ENCODE peak calls at places on chromosomes 5 and 9, in six cellular contexts. O is neuronal stem cell, T is IMR-90, P is H9, H is mesenchymal stem cell, X is H1. U is an unnamed sample. For H3K27me3, the result is how much of the 10 kb centered on the place peaks cover.

GRCh38 chr5:96809898-96810297 is 2.2 kb upstream of the ERAP1 start:
- DNase-seq in O (no peak), T (no peak), P (no peak), H (no peak), X (no peak), U (no peak)

GRCh38 chr5:122292357-122292756 is 19.7 kb upstream of the SNCAIP start:
- DNase-seq in O (no peak), T (peak), P (no peak), H (peak), X (no peak), U (no peak)

GRCh38 chr5:169067641-169068316 is 233.2 kb downstream of the SLIT3 start:
- DNase-seq in O (no peak), T (no peak), P (no peak), H (no peak), X (no peak), U (no peak)

GRCh38 chr9:134536101-134536900 is 105.3 kb upstream of the COL5A1 start:
- DNase-seq in O (no peak), T (peak), P (no peak), H (peak), X (no peak), U (no peak)

GRCh38 chr5:65828507-65828906 is 97.9 kb upstream of the ERBIN start:
- DNase-seq in O (no peak), T (peak), P (no peak), H (no peak), X (no peak), U (no peak)

GRCh38 chr9:35115680-35116538 is at the start of gene ATOSB:
- DNase-seq in O (peak), T (peak), P (peak), H (peak), X (peak), U (peak)

GRCh38 chr9:77725051-77725702 is 77.1 kb upstream of the GNA14 start:
- DNase-seq in O (no peak), T (no peak), P (no peak), H (no peak), X (no peak), U (no peak)

GRCh38 chr9:87581513-87581912 is 83.8 kb downstream of the DAPK1 start:
- DNase-seq in O (no peak), T (no peak), P (no peak), H (peak), X (no peak), U (no peak)

GRCh38 chr5:75265731-75266130 is 29.1 kb upstream of the ANKRD31 start:
- DNase-seq in O (no peak), T (peak), P (no peak), H (peak), X (no peak), U (peak)

GRCh38 chr5:147628054-147628895 is 118.4 kb upstream of the DPYSL3 start:
- DNase-seq in O (peak), T (peak), P (peak), H (peak), X (peak), U (peak)

GRCh38 chr5:62283856-62284255 is 22.1 kb upstream of the KIF2A start:
- DNase-seq in O (no peak), T (no peak), P (no peak), H (no peak), X (no peak), U (no peak)
- H2BK15ac ChIP-seq in O (no peak), T (no peak), P (no peak), H (no peak), X (no peak), U (no peak)

DNA sequence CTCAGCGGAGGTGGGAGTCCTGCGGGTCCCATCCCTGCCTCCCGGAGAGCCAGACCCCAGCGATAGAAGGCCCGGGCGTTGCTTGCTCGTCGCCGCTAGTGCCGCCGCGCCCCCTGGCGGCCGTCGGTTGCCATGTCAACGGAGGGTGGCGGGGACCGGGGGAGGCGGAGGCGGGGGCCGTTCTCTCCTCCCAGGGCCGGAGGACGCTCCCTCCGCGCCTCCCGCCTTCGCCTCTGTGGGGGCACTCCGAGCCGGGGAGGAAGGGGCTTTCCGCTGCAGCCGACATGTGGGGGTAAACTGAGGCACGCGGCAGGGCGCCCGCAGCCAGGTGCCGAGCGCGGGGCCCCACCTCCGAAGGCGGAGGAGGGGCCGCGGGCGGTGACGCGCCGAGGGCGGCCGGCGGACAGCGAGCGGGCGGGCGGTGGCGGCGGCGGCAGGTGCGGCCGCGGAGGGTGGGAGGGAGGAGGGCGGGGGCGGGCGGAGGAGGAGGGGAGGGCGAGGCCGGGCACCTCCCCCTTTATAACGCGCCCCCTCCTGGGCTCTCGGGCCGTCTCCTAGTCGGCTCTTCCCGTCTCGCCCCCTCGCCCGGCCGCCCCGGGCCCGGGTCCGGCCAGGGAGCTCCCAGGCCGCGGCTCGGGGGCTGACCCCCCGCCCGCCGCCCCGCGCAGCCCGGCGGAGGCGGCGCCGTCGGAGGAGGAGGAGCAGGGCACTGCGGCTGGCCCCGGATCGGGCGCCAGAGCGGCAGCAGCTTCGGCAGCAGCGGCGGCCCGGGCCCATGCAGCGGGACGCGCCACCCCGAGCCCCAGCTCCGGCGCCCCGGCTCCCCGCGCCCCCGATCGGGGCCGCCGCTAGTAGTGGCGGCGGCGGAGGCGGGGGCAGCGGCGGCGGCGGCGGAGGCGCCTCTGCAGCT is 556 bp upstream of the CDK9 start:
- DNase-seq in O (peak), T (peak), P (peak), H (peak), X (no peak), U (peak)
- H4K8ac ChIP-seq in O (no peak), T (peak), P (no peak), H (peak), X (no peak), U (no peak)

GRCh38 chr5:176619203-176619568 is 9.2 kb upstream of the GPRIN1 start:
- DNase-seq in O (peak), T (peak), P (peak), H (peak), X (peak), U (peak)
- H3K27me3 ChIP-seq in O (under half), T (under half), P (under half), H (under half), X (under half), U (under half)

GRCh38 chr5:1793966-1794895 is 5.4 kb downstream of the MRPL36 start:
- DNase-seq in O (no peak), T (peak), P (no peak), H (peak), X (no peak), U (no peak)
- H2BK15ac ChIP-seq in O (no peak), T (peak), P (no peak), H (peak), X (peak), U (no peak)

GRCh38 chr5:78649220-78649700 is 688 bp upstream of the LHFPL2 start:
- DNase-seq in O (no peak), T (no peak), P (no peak), H (peak), X (no peak), U (peak)
- H4K8ac ChIP-seq in O (peak), T (peak), P (no peak), H (peak), X (no peak), U (peak)

GRCh38 chr9:97866300-97866699 is 13.3 kb downstream of the FOXE1 start:
- DNase-seq in O (no peak), T (no peak), P (no peak), H (no peak), X (no peak), U (no peak)

GRCh38 chr9:97861148-97861475 is 8.1 kb downstream of the FOXE1 start:
- DNase-seq in O (no peak), T (no peak), P (no peak), H (no peak), X (no peak), U (no peak)

GRCh38 chr9:97860451-97861147 is 7.6 kb downstream of the FOXE1 start:
- DNase-seq in O (no peak), T (no peak), P (no peak), H (no peak), X (no peak), U (no peak)

GRCh38 chr9:97864396-97864795 is 11.4 kb downstream of the FOXE1 start:
- DNase-seq in O (no peak), T (no peak), P (no peak), H (no peak), X (no peak), U (no peak)

GRCh38 chr9:97863314-97863713 is 10.3 kb downstream of the FOXE1 start:
- DNase-seq in O (no peak), T (no peak), P (no peak), H (no peak), X (no peak), U (no peak)
- H3K27me3 ChIP-seq in O (under half), T (half or more), P (under half), H (half or more), X (under half), U (under half)

GRCh38 chr9:72839140-72839539 is 113.7 kb downstream of the ALDH1A1 start:
- DNase-seq in O (no peak), T (no peak), P (no peak), H (peak), X (no peak), U (no peak)

GRCh38 chr9:72834994-72835393 is 117.9 kb downstream of the ALDH1A1 start:
- DNase-seq in O (no peak), T (no peak), P (no peak), H (no peak), X (no peak), U (no peak)

DNA sequence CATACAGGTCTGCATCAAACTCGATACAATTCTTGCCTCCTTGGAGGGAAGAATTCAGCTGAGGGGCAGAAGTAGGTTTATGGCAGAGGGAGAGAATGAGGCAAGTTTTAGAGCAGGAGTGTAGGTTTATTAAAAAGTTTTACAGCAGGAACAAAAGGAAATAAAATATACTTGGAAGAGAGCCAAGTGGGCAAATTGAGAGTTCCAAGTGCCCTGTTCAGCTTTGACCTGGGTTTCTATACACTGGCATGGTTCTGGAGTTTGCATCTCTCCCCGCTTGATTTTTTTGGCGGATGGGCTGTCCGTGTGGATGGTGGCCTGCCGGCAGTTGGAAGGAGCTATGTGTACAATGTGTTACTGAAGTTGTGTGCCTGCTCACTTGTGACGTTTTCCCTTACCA is 116.1 kb downstream of the ALDH1A1 start:
- DNase-seq in O (no peak), T (no peak), P (no peak), H (no peak), X (no peak), U (no peak)
- H2BK15ac ChIP-seq in O (no peak), T (no peak), P (no peak), H (no peak), X (no peak), U (no peak)